ENCODE peak calls at places on chromosomes 4 and X, in nine cellular contexts. V, C, R, D, N, A, W, G and E are unnamed samples.

GRCh38 chrX:47380268-47380667 is 9.9 kb downstream of the ZNF157 start:
- DNase-seq in V (peak), C (peak), R (peak), D (no peak), N (no peak), A (no peak), W (peak), G (peak), E (no peak)

GRCh38 chr4:102356562-102357202 is 11.4 kb upstream of the SLC39A8 start:
- DNase-seq in V (no peak), C (no peak), R (no peak), D (no peak), N (peak), A (no peak), W (no peak), G (no peak), E (no peak)

GRCh38 chr4:11878241-11878640 is 449.5 kb upstream of the HS3ST1 start:
- DNase-seq in V (no peak), C (no peak), R (no peak), D (no peak), N (no peak), A (no peak), W (no peak), G (no peak), E (no peak)

GRCh38 chr4:133045288-133045687 is 103.8 kb upstream of the PCDH10 start:
- DNase-seq in V (no peak), C (no peak), R (no peak), D (no peak), N (no peak), A (no peak), W (no peak), G (no peak), E (no peak)

GRCh38 chrX:48972214-48973164 is 845 bp upstream of the KCND1 start:
- DNase-seq in V (no peak), C (no peak), R (no peak), D (no peak), N (no peak), A (peak), W (peak), G (peak), E (no peak)

GRCh38 chrX:77493677-77494553 is 46.7 kb downstream of the FGF16 start:
- DNase-seq in V (no peak), C (peak), R (no peak), D (peak), N (peak), A (peak), W (peak), G (no peak), E (peak)

GRCh38 chr4:85024671-85025070 is 58.2 kb upstream of the WDFY3 start:
- DNase-seq in V (no peak), C (no peak), R (no peak), D (no peak), N (no peak), A (no peak), W (peak), G (no peak), E (no peak)

GRCh38 chrX:132023117-132023895 is at the start of gene STK26:
- DNase-seq in V (peak), C (peak), R (peak), D (no peak), N (peak), A (peak), W (peak), G (peak), E (peak)

GRCh38 chr4:132923516-132923915 is 225.6 kb upstream of the PCDH10 start:
- DNase-seq in V (no peak), C (no peak), R (no peak), D (no peak), N (no peak), A (no peak), W (no peak), G (no peak), E (no peak)

GRCh38 chrX:47156611-47157520 is 11.8 kb downstream of the RBM10 start:
- DNase-seq in V (no peak), C (no peak), R (no peak), D (no peak), N (no peak), A (no peak), W (peak), G (no peak), E (no peak)

GRCh38 chr4:155377281-155377680 is 516 bp upstream of the MAP9 start:
- DNase-seq in V (no peak), C (peak), R (no peak), D (no peak), N (peak), A (peak), W (peak), G (no peak), E (no peak)

GRCh38 chr4:19375405-19375804 is 876.3 kb upstream of the SLIT2 start:
- DNase-seq in V (no peak), C (no peak), R (no peak), D (no peak), N (no peak), A (no peak), W (no peak), G (no peak), E (no peak)

GRCh38 chr4:95093936-95094929 is 336.5 kb downstream of the BMPR1B start:
- DNase-seq in V (no peak), C (no peak), R (no peak), D (no peak), N (no peak), A (no peak), W (no peak), G (no peak), E (no peak)

GRCh38 chr4:15234101-15234500 is 193.7 kb upstream of the C1QTNF7 start:
- DNase-seq in V (no peak), C (peak), R (no peak), D (peak), N (no peak), A (peak), W (peak), G (no peak), E (no peak)